ENCODE peak calls at places on chromosomes 12 and 14, in seven cellular contexts. W is HEK293T, H is germinal center, Z is T-helper 1 cell, J is GM06990, L is NCI-H460, D is endothelial cell. A is an unnamed sample.

GRCh38 chr12:1093166-1093751 is 102.2 kb downstream of the ERC1 start:
- DNase-seq in W (peak), H (peak), L (peak), Z (no peak), D (peak), J (peak), A (no peak)

GRCh38 chr14:26137161-26137560 is 460.7 kb downstream of the NOVA1 start:
- DNase-seq in W (no peak), H (no peak), J (no peak), Z (no peak), L (no peak), D (no peak), A (no peak)

GRCh38 chr14:44854114-44854513 is 107.6 kb downstream of the KLHL28 start:
- DNase-seq in J (no peak), L (no peak), W (no peak), D (no peak), Z (no peak), H (no peak), A (no peak)

GRCh38 chr12:19527876-19528275 is 88.6 kb downstream of the AEBP2 start:
- DNase-seq in D (no peak), Z (no peak), H (no peak), L (no peak), W (no peak), J (no peak), A (no peak)

GRCh38 chr14:32998433-32998832 is 59.8 kb downstream of the NPAS3 start:
- DNase-seq in W (no peak), H (no peak), L (no peak), D (no peak), J (no peak), Z (no peak), A (no peak)

GRCh38 chr12:112716099-112717093 is 75.2 kb upstream of the RPH3A start:
- DNase-seq in Z (no peak), H (peak), L (peak), W (peak), J (no peak), D (peak), A (no peak)

GRCh38 chr14:106642090-106642489 is 1115.7 kb downstream of the TMEM121 start:
- DNase-seq in W (no peak), H (no peak), J (no peak), D (no peak), Z (no peak), L (no peak), A (no peak)

GRCh38 chr14:100422556-100423420 is 99.6 kb downstream of the SLC25A47 start:
- DNase-seq in W (no peak), J (no peak), Z (no peak), H (no peak), L (no peak), D (no peak), A (no peak)

GRCh38 chr14:61598980-61599379 is 96.3 kb upstream of the HIF1A start:
- DNase-seq in D (no peak), Z (no peak), J (no peak), H (no peak), L (no peak), W (no peak), A (no peak)

GRCh38 chr12:108712925-108713203 is 18.5 kb downstream of the CORO1C start:
- DNase-seq in Z (no peak), H (no peak), D (no peak), W (no peak), J (no peak), L (no peak), A (no peak)

GRCh38 chr12:6476496-6476895 is 6.0 kb upstream of the VAMP1 start:
- DNase-seq in L (no peak), J (no peak), W (no peak), D (no peak), Z (no peak), H (no peak), A (no peak)

GRCh38 chr12:117356048-117356447 is 5.4 kb downstream of the NOS1 start:
- DNase-seq in W (no peak), L (no peak), D (no peak), H (no peak), J (no peak), Z (no peak), A (no peak)

GRCh38 chr12:62581288-62582064 is 114.8 kb downstream of the MON2 start:
- DNase-seq in J (peak), H (peak), Z (no peak), L (peak), D (no peak), W (peak), A (no peak)

GRCh38 chr14:33184587-33184986 is 245.9 kb downstream of the NPAS3 start:
- DNase-seq in L (no peak), J (no peak), Z (no peak), D (no peak), H (no peak), W (no peak), A (no peak)

GRCh38 chr12:122997343-122998250 is 17.1 kb downstream of the ARL6IP4 start:
- DNase-seq in D (no peak), L (no peak), Z (no peak), J (no peak), H (no peak), W (no peak), A (no peak)

GRCh38 chr12:47742253-47742825 is 16.3 kb downstream of the RAPGEF3 start:
- DNase-seq in H (peak), Z (peak), J (no peak), W (peak), D (peak), L (peak), A (peak)

GRCh38 chr12:66290716-66291200 is 11.5 kb upstream of the HELB start:
- DNase-seq in L (no peak), H (no peak), D (no peak), W (no peak), Z (no peak), J (peak), A (no peak)

GRCh38 chr12:20486233-20486632 is 117.9 kb downstream of the PDE3A start:
- DNase-seq in L (no peak), W (no peak), H (no peak), Z (no peak), D (no peak), J (no peak), A (no peak)

GRCh38 chr12:132940071-132940719 is 15.9 kb downstream of the ZNF605 start:
- DNase-seq in J (no peak), W (no peak), D (no peak), H (no peak), Z (no peak), L (no peak), A (no peak)

GRCh38 chr12:1611775-1612174 is 17.3 kb upstream of the WNT5B start:
- DNase-seq in W (no peak), Z (no peak), H (no peak), L (no peak), D (no peak), J (no peak), A (no peak)

GRCh38 chr12:4763549-4763948 is 43.3 kb downstream of the GALNT8 start:
- DNase-seq in Z (no peak), W (peak), H (no peak), L (peak), D (peak), J (no peak), A (no peak)

GRCh38 chr14:68715032-68715924 is 77.6 kb downstream of the ZFP36L1 start:
- DNase-seq in W (no peak), J (no peak), L (no peak), H (no peak), Z (no peak), D (no peak), A (no peak)

GRCh38 chr12:33253123-33253522 is 186.5 kb downstream of the SYT10 start:
- DNase-seq in Z (no peak), L (no peak), W (no peak), D (no peak), H (no peak), J (no peak), A (no peak)

GRCh38 chr12:56930241-56930640 is 4.0 kb downstream of the SDR9C7 start:
- DNase-seq in L (no peak), Z (no peak), D (no peak), H (no peak), W (no peak), J (no peak), A (no peak)

GRCh38 chr12:29278673-29279420 is 102.1 kb downstream of the ERGIC2 start:
- DNase-seq in J (no peak), W (no peak), H (no peak), L (no peak), D (no peak), Z (no peak), A (no peak)

GRCh38 chr12:3630621-3631271 is 122.2 kb downstream of the CRACR2A start:
- DNase-seq in J (no peak), W (no peak), Z (no peak), L (no peak), H (no peak), D (no peak), A (no peak)

GRCh38 chr14:74739293-74740030 is 23.7 kb upstream of the YLPM1 start:
- DNase-seq in D (no peak), H (no peak), J (no peak), Z (no peak), W (no peak), L (no peak), A (no peak)

GRCh38 chr12:93032748-93033147 is 103.7 kb upstream of the EEA1 start:
- DNase-seq in Z (no peak), J (no peak), L (no peak), W (no peak), H (no peak), D (no peak), A (no peak)

GRCh38 chr14:34678306-34678705 is 36.1 kb downstream of the CFL2 start:
- DNase-seq in D (no peak), Z (no peak), H (no peak), L (no peak), J (no peak), W (no peak), A (no peak)

GRCh38 chr14:80973918-80974317 is 18.5 kb downstream of the TSHR start:
- DNase-seq in W (no peak), Z (no peak), D (no peak), H (no peak), J (no peak), L (no peak), A (no peak)

GRCh38 chr14:21995332-21995731 is 321.7 kb upstream of the OR4E1 start:
- DNase-seq in D (no peak), J (no peak), H (no peak), W (no peak), Z (no peak), L (no peak), A (no peak)

GRCh38 chr12:103821773-103822172 is 19.3 kb downstream of the NT5DC3 start:
- DNase-seq in L (no peak), Z (no peak), H (no peak), W (no peak), D (no peak), J (no peak), A (no peak)

GRCh38 chr12:103840399-103840880 is 594 bp downstream of the NT5DC3 start:
- DNase-seq in D (peak), J (no peak), L (no peak), W (no peak), H (no peak), Z (no peak), A (no peak)

GRCh38 chr12:130976171-130976720 is 22.5 kb downstream of the ADGRD1 start:
- DNase-seq in D (no peak), H (no peak), W (no peak), L (no peak), J (no peak), Z (no peak), A (no peak)

GRCh38 chr12:127381043-127381668 is 885.8 kb upstream of the TMEM132C start:
- DNase-seq in L (peak), H (peak), J (peak), Z (no peak), D (peak), W (peak), A (no peak)

GRCh38 chr14:25896777-25897176 is 701.1 kb downstream of the NOVA1 start:
- DNase-seq in H (no peak), W (no peak), L (no peak), D (no peak), J (no peak), Z (no peak), A (no peak)

A was measured in T-helper 17 cell.